ENCODE peak calls at places on chromosomes 11 and 22, in four cellular contexts. D, F, V and U are unnamed samples. For H3K27me3, the result is how much of the 10 kb centered on the place peaks cover.

GRCh38 chr22:33300165-33300564 is 242.0 kb upstream of the SYN3 start:
- DNase-seq in V (peak), F (no peak), D (peak), U (no peak)

GRCh38 chr22:23862103-23862502 is 4.4 kb downstream of the SLC2A11 start:
- DNase-seq in D (no peak), F (no peak), V (no peak), U (peak)

GRCh38 chr11:102733232-102733875 is 8.6 kb upstream of the MMP8 start:
- DNase-seq in D (peak), F (peak), V (no peak), U (no peak)

GRCh38 chr11:65884716-65885092 is 3.6 kb downstream of the FIBP start:
- DNase-seq in D (peak), V (peak), F (peak), U (peak)

GRCh38 chr22:50444663-50445062 is 30.2 kb downstream of the SBF1 start:
- DNase-seq in V (no peak), F (no peak), D (no peak), U (no peak)

GRCh38 chr11:8098879-8099278 is 17.9 kb downstream of the TUB start:
- DNase-seq in V (no peak), F (no peak), D (no peak), U (no peak)

GRCh38 chr11:108609681-108610080 is 16.1 kb upstream of the EXPH5 start:
- DNase-seq in V (no peak), D (no peak), F (no peak), U (no peak)

GRCh38 chr22:23713696-23714595 is 23.1 kb downstream of the RGL4 start:
- DNase-seq in F (no peak), V (no peak), D (no peak), U (no peak)

GRCh38 chr22:47327241-47327640 is 564.8 kb downstream of the TBC1D22A start:
- DNase-seq in F (no peak), D (no peak), V (no peak), U (no peak)

GRCh38 chr22:27405672-27406388 is 395.7 kb downstream of the MN1 start:
- DNase-seq in V (peak), D (peak), F (peak), U (peak)

GRCh38 chr22:22124374-22124773 is 120.2 kb upstream of the VPREB1 start:
- DNase-seq in D (no peak), F (no peak), V (no peak), U (no peak)

GRCh38 chr22:47396105-47396504 is 633.7 kb downstream of the TBC1D22A start:
- DNase-seq in F (no peak), V (no peak), D (no peak), U (no peak)

GRCh38 chr11:33027233-33027632 is 11.6 kb downstream of the DEPDC7 start:
- DNase-seq in F (no peak), V (no peak), D (no peak), U (no peak)

GRCh38 chr11:12174145-12175143 is 64.1 kb downstream of the MICAL2 start:
- DNase-seq in D (peak), V (no peak), F (no peak), U (no peak)

GRCh38 chr11:133698654-133699053 is 146.7 kb downstream of the SPATA19 start:
- DNase-seq in D (no peak), V (no peak), F (no peak), U (no peak)

GRCh38 chr22:17085277-17086091 is 684 bp downstream of the IL17RA start:
- DNase-seq in D (peak), F (no peak), V (no peak), U (peak)

GRCh38 chr11:900545-900944 is 10.1 kb downstream of the CHID1 start:
- DNase-seq in V (no peak), D (no peak), F (no peak), U (no peak)

GRCh38 chr11:15920856-15921629 is 435.3 kb downstream of the SOX6 start:
- DNase-seq in D (no peak), V (peak), F (no peak), U (no peak)

GRCh38 chr22:33116846-33117547 is 58.8 kb upstream of the SYN3 start:
- DNase-seq in V (no peak), D (no peak), F (no peak), U (no peak)

GRCh38 chr11:94325681-94326080 is 21.3 kb downstream of the IZUMO1R start:
- DNase-seq in F (peak), V (no peak), D (peak), U (peak)

GRCh38 chr22:47307326-47307725 is 544.9 kb downstream of the TBC1D22A start:
- DNase-seq in V (no peak), D (no peak), F (no peak), U (no peak)

GRCh38 chr11:2923446-2924375 is 5.5 kb downstream of the PHLDA2 start:
- DNase-seq in V (no peak), F (no peak), D (no peak), U (no peak)

GRCh38 chr22:27835446-27835845 is 33.9 kb upstream of the MN1 start:
- DNase-seq in F (no peak), V (no peak), D (no peak), U (no peak)

GRCh38 chr22:31327786-31328544 is 18.2 kb downstream of the PATZ1 start:
- DNase-seq in D (no peak), V (no peak), F (no peak), U (no peak)

GRCh38 chr22:24208012-24208749 is 26.9 kb downstream of the SUSD2 start:
- DNase-seq in D (no peak), V (peak), F (no peak), U (no peak)

GRCh38 chr11:60905047-60905446 is 1.3 kb downstream of the PRPF19 start:
- DNase-seq in F (no peak), V (no peak), D (no peak), U (no peak)

GRCh38 chr22:17159504-17159951 is 451 bp upstream of the HDHD5 start:
- DNase-seq in F (no peak), D (no peak), V (peak), U (peak)

GRCh38 chr11:106156290-106156937 is 79.0 kb downstream of the AASDHPPT start:
- DNase-seq in V (no peak), F (peak), D (no peak), U (peak)

GRCh38 chr11:117185739-117186430 is 7.3 kb downstream of the SIDT2 start:
- DNase-seq in V (no peak), F (no peak), D (no peak), U (no peak)

GRCh38 chr11:72573380-72573949 is 100.8 kb downstream of the PDE2A start:
- DNase-seq in F (peak), V (no peak), D (no peak), U (no peak)

GRCh38 chr11:117620131-117620530 is 176.9 kb downstream of the DSCAML1 start:
- DNase-seq in V (peak), F (no peak), D (no peak), U (no peak)

DNA sequence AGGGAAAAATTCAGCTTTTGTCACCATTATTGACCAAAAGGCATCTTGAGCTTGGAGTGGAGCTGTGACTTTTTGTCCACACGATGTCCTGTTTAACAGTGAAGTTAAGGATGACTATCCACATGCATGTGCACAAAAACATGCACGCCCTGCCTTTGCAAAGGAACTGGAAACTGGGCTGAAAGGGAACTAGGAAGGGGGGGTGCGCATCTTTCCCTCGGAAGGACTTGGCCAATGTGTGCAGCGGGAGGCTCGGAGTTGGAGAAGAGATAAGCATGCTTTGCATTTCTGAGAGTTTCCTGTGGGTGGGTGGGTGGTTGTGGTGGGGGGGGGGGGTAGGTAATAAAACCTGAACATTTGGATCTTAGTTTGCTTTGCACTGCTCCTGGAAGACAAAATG is 421 bp upstream of the KIRREL3 start:
- DNase-seq in V (no peak), D (no peak), F (no peak), U (no peak)
- H3K27me3 ChIP-seq in V (half or more), D (under half), F (under half), U (under half)

GRCh38 chr11:13277719-13278619 is at the start of gene BMAL1:
- DNase-seq in V (peak), D (peak), F (no peak), U (peak)

GRCh38 chr11:13278620-13279486 is 1.3 kb downstream of the BMAL1 start:
- DNase-seq in D (no peak), F (no peak), V (no peak), U (peak)

GRCh38 chr11:13280323-13280722 is 2.7 kb downstream of the BMAL1 start:
- DNase-seq in F (no peak), V (no peak), D (no peak), U (no peak)

GRCh38 chr11:13280777-13281176 is 3.2 kb downstream of the BMAL1 start:
- DNase-seq in V (no peak), D (no peak), F (no peak), U (no peak)

DNA sequence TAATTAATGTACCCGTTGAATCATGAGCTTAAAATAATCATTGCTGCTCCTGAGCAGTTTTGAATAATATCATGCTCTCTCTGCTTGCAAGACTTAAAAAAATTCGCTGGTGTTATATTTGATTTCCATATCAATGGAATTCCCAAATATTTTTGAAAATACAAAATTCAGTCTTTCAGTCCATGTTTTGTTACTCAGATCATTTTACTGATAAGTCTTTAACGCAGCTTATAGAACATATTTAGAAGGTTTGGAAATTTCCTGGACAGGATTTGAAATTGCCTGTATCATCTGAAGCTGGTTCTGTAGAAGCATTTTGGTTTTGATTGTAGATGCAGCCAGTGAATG is 1.9 kb downstream of the BMAL1 start:
- DNase-seq in V (no peak), D (no peak), F (no peak), U (no peak)
- H3K27me3 ChIP-seq in V (under half), D (under half), F (under half), U (under half)

GRCh38 chr22:36569999-36570398 is 41.0 kb upstream of the EIF3D start:
- DNase-seq in V (no peak), F (peak), D (no peak), U (no peak)
- H3K27me3 ChIP-seq in V (under half), F (under half), D (under half), U (under half)

GRCh38 chr11:119977584-119977860 is 160.4 kb downstream of the TRIM29 start:
- DNase-seq in F (no peak), V (no peak), D (no peak), U (no peak)

GRCh38 chr11:119975561-119976152 is 162.3 kb downstream of the TRIM29 start:
- DNase-seq in V (peak), D (no peak), F (peak), U (no peak)

GRCh38 chr11:119977881-119978280 is 160.0 kb downstream of the TRIM29 start:
- DNase-seq in V (no peak), F (no peak), D (no peak), U (no peak)

GRCh38 chr11:119974467-119974866 is 163.4 kb downstream of the TRIM29 start:
- DNase-seq in D (no peak), F (no peak), V (peak), U (no peak)

GRCh38 chr11:119976805-119977583 is 160.9 kb downstream of the TRIM29 start:
- DNase-seq in F (no peak), D (no peak), V (no peak), U (no peak)
- H3K27me3 ChIP-seq in F (under half), D (under half), V (under half), U (under half)

DNA sequence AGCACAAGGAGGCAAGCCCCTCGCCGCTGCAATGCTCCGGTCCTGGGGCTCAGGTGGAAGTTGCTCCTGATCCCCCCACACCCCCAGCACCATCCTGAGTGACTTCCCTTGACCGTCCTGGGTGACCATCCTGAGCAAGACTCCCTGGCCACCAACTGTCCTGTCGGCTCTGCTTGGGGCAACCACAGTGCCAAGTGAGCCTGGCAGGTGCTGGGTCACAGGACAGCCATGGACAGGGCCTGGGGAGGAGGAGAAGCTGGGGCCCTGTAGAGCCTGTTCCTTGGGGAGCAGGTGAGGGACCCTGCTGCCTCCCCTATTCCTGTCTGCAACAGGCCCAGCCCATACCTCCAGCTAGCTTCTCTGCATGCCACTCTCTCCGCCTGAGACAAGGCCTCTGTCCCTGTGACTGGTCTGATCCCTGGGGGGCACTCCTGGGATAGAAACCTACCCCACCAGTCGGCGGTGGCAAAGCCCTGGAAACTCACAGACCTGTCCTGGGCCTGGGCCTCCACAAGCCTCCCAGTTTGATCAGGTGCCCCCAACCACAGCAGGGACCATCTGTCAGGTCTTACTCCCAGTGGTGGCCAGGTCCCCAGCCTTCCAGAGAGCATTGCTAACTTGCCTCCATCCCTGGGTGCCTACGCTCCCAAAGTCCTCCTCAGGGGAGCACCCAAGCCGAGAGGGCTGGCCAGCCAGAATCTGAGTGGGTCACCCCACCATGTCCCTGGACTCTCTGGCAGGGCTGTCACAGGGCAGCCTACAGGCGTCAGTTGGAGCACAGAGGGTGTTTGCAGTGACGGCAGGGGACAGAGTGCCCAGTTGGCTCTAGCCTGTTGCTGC is 68.7 kb upstream of the WNT7B start:
- DNase-seq in V (no peak), D (no peak), F (no peak), U (no peak)
- H3K27me3 ChIP-seq in V (under half), D (under half), F (under half), U (under half)

DNA sequence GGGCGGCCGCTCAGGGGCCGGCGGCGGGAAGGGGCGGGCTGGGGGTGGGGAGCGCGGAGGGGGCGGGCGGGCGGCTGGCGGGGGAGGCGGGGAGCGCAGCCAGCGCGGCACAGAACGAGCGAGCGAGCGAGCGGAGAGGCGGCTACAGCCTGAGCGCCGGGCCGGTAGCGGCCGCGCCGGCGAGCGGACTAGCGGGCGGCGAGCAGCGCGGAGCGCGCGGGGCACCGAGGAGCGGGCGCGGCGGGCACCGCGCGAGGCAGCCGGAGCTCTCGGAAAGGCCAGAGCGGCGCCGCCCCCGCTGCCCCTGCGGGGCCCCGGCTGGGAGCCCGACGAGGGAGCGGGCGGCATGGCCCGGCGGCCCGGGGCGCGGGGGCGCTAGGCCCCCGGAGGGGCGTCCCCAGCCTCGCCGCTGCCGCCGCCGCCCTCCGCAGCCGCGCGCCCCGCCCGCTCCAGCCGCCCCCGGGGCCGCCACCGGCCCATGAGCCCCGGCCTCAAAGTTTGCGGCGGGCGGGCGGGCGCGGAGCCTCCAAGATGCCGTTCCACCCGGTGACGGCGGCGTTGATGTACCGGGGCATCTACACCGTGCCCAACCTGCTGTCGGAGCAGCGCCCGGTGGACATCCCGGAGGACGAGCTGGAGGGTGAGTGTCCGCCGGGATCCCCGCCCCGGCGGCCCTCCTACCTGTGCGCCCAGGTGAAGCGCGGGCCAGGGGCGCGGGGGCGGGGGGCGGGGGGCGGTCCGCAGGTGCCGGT is at the start of gene CABP7:
- DNase-seq in D (no peak), F (no peak), V (no peak), U (no peak)
- H3K27me3 ChIP-seq in D (under half), F (under half), V (under half), U (under half)

GRCh38 chr11:111457731-111458368 is 54.3 kb downstream of the BTG4 start:
- DNase-seq in V (no peak), D (no peak), F (no peak), U (no peak)
- H3K27me3 ChIP-seq in V (under half), D (under half), F (under half), U (under half)

GRCh38 chr11:63609536-63609935 is 4.7 kb downstream of the PLAAT3 start:
- DNase-seq in V (peak), F (no peak), D (no peak), U (no peak)

GRCh38 chr11:63609971-63610580 is 4.2 kb downstream of the PLAAT3 start:
- DNase-seq in D (no peak), V (no peak), F (no peak), U (no peak)

GRCh38 chr11:63612181-63612580 is 2.1 kb downstream of the PLAAT3 start:
- DNase-seq in D (no peak), F (no peak), V (no peak), U (no peak)

GRCh38 chr11:63610604-63611394 is 3.4 kb downstream of the PLAAT3 start:
- DNase-seq in D (no peak), F (no peak), V (peak), U (no peak)

DNA sequence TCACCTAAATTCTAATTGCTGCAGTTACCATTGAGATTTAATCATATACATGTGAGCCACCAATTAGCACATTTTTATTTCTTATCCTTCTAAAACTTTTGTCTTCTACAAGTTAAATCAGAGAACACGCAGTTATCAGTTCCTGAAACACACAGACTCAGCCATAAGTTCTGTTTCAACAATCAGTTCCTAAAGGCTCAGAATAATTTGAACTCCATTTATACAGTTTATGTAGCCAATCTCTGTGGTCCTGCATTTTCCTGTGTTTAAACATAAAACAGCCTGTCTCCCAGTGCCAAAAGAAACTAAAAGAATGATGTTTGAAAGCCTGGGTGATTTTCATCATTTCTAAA is 2.9 kb downstream of the PLAAT3 start:
- DNase-seq in F (no peak), D (no peak), V (no peak), U (no peak)
- H3K27me3 ChIP-seq in F (under half), D (under half), V (under half), U (under half)

GRCh38 chr11:1920128-1920908 is 815 bp downstream of the TNNT3 start:
- DNase-seq in V (no peak), F (no peak), D (no peak), U (no peak)

GRCh38 chr11:1918436-1919315 is 827 bp upstream of the TNNT3 start:
- DNase-seq in D (no peak), F (no peak), V (no peak), U (no peak)

GRCh38 chr11:1917523-1918435 is 1.7 kb upstream of the TNNT3 start:
- DNase-seq in F (no peak), V (no peak), D (no peak), U (no peak)

GRCh38 chr11:1920909-1921575 is 1.5 kb downstream of the TNNT3 start:
- DNase-seq in V (no peak), D (no peak), F (no peak), U (no peak)

GRCh38 chr11:1919428-1920127 is at the start of gene TNNT3:
- DNase-seq in F (no peak), V (peak), D (no peak), U (no peak)
- H3K27me3 ChIP-seq in F (under half), V (under half), D (under half), U (under half)